ENCODE peak calls at places on chromosomes 7 and 10, in ten cellular contexts. One of them, this sample, is unnamed. For H3K4me1, the result is how much of the 10 kb centered on the place peaks cover.

GRCh38 chr10:21458496-21458895 is 67.0 kb downstream of the SKIDA1 start:
- DNase-seq in upper lobe of left lung: no peak
- DNase-seq in K562: no peak
- DNase-seq in transverse colon: no peak
- DNase-seq in breast epithelium: no peak
- DNase-seq in stomach: no peak
- DNase-seq in sigmoid colon: no peak
- DNase-seq in endothelial cell of umbilical vein: no peak
- DNase-seq in Panc1: no peak
- DNase-seq in HepG2: no peak
- DNase-seq in this sample: no peak

GRCh38 chr7:97013025-97013424 is 7.7 kb downstream of the DLX6 start:
- DNase-seq in HepG2: no peak
- DNase-seq in stomach: no peak
- DNase-seq in Panc1: no peak
- DNase-seq in endothelial cell of umbilical vein: no peak
- DNase-seq in K562: no peak
- DNase-seq in transverse colon: no peak
- DNase-seq in sigmoid colon: no peak
- DNase-seq in upper lobe of left lung: no peak
- DNase-seq in breast epithelium: no peak
- DNase-seq in this sample: no peak

GRCh38 chr10:77889277-77889903 is 37.2 kb downstream of the DLG5 start:
- DNase-seq in upper lobe of left lung: no peak
- DNase-seq in endothelial cell of umbilical vein: no peak
- DNase-seq in K562: peak
- DNase-seq in HepG2: peak
- DNase-seq in Panc1: no peak
- DNase-seq in breast epithelium: peak
- DNase-seq in stomach: peak
- DNase-seq in sigmoid colon: no peak
- DNase-seq in transverse colon: peak
- DNase-seq in this sample: no peak

GRCh38 chr7:33143996-33144718 is 14.8 kb downstream of the BBS9 start:
- DNase-seq in transverse colon: no peak
- DNase-seq in sigmoid colon: no peak
- DNase-seq in breast epithelium: no peak
- DNase-seq in endothelial cell of umbilical vein: no peak
- DNase-seq in upper lobe of left lung: no peak
- DNase-seq in K562: no peak
- DNase-seq in HepG2: peak
- DNase-seq in stomach: no peak
- DNase-seq in Panc1: no peak
- DNase-seq in this sample: no peak

GRCh38 chr7:134804351-134804750 is 24.9 kb downstream of the CALD1 start:
- DNase-seq in Panc1: no peak
- DNase-seq in upper lobe of left lung: no peak
- DNase-seq in transverse colon: no peak
- DNase-seq in endothelial cell of umbilical vein: peak
- DNase-seq in K562: no peak
- DNase-seq in sigmoid colon: no peak
- DNase-seq in HepG2: no peak
- DNase-seq in stomach: no peak
- DNase-seq in breast epithelium: no peak
- DNase-seq in this sample: no peak

GRCh38 chr10:112287844-112288243 is 4.6 kb downstream of the TECTB start:
- DNase-seq in Panc1: no peak
- DNase-seq in HepG2: no peak
- DNase-seq in upper lobe of left lung: no peak
- DNase-seq in transverse colon: no peak
- DNase-seq in endothelial cell of umbilical vein: no peak
- DNase-seq in breast epithelium: no peak
- DNase-seq in sigmoid colon: no peak
- DNase-seq in stomach: no peak
- DNase-seq in K562: no peak
- DNase-seq in this sample: no peak

GRCh38 chr7:135414850-135415439 is 95.0 kb downstream of the CNOT4 start:
- DNase-seq in Panc1: peak
- DNase-seq in upper lobe of left lung: no peak
- DNase-seq in sigmoid colon: no peak
- DNase-seq in transverse colon: no peak
- DNase-seq in HepG2: peak
- DNase-seq in breast epithelium: no peak
- DNase-seq in stomach: peak
- DNase-seq in K562: peak
- DNase-seq in endothelial cell of umbilical vein: peak
- DNase-seq in this sample: no peak

GRCh38 chr7:14521183-14521582 is 381.4 kb downstream of the DGKB start:
- DNase-seq in K562: no peak
- DNase-seq in sigmoid colon: no peak
- DNase-seq in stomach: no peak
- DNase-seq in Panc1: no peak
- DNase-seq in HepG2: no peak
- DNase-seq in endothelial cell of umbilical vein: no peak
- DNase-seq in transverse colon: no peak
- DNase-seq in breast epithelium: no peak
- DNase-seq in upper lobe of left lung: no peak
- DNase-seq in this sample: no peak

GRCh38 chr7:1384113-1384415 is 75.2 kb downstream of the MICALL2 start:
- DNase-seq in endothelial cell of umbilical vein: no peak
- DNase-seq in upper lobe of left lung: peak
- DNase-seq in transverse colon: no peak
- DNase-seq in HepG2: no peak
- DNase-seq in Panc1: no peak
- DNase-seq in stomach: no peak
- DNase-seq in sigmoid colon: no peak
- DNase-seq in breast epithelium: no peak
- DNase-seq in K562: no peak
- DNase-seq in this sample: no peak

GRCh38 chr10:103967433-103968142 is 648 bp downstream of the SLK start:
- DNase-seq in upper lobe of left lung: no peak
- DNase-seq in endothelial cell of umbilical vein: peak
- DNase-seq in transverse colon: peak
- DNase-seq in breast epithelium: no peak
- DNase-seq in K562: peak
- DNase-seq in sigmoid colon: no peak
- DNase-seq in stomach: no peak
- DNase-seq in Panc1: no peak
- DNase-seq in HepG2: no peak
- DNase-seq in this sample: no peak

GRCh38 chr10:43254881-43255643 is 11.8 kb downstream of the RASGEF1A start:
- DNase-seq in K562: no peak
- DNase-seq in breast epithelium: peak
- DNase-seq in endothelial cell of umbilical vein: no peak
- DNase-seq in stomach: peak
- DNase-seq in sigmoid colon: no peak
- DNase-seq in HepG2: no peak
- DNase-seq in transverse colon: no peak
- DNase-seq in Panc1: no peak
- DNase-seq in upper lobe of left lung: peak
- DNase-seq in this sample: peak

GRCh38 chr7:40298421-40298820 is 163.6 kb downstream of the SUGCT start:
- DNase-seq in HepG2: no peak
- DNase-seq in transverse colon: no peak
- DNase-seq in stomach: no peak
- DNase-seq in sigmoid colon: no peak
- DNase-seq in upper lobe of left lung: no peak
- DNase-seq in breast epithelium: no peak
- DNase-seq in Panc1: no peak
- DNase-seq in K562: no peak
- DNase-seq in endothelial cell of umbilical vein: peak
- DNase-seq in this sample: no peak

GRCh38 chr10:75003891-75004290 is 107.6 kb upstream of the SAMD8 start:
- DNase-seq in HepG2: no peak
- DNase-seq in upper lobe of left lung: no peak
- DNase-seq in transverse colon: no peak
- DNase-seq in K562: no peak
- DNase-seq in endothelial cell of umbilical vein: no peak
- DNase-seq in stomach: no peak
- DNase-seq in sigmoid colon: no peak
- DNase-seq in Panc1: no peak
- DNase-seq in breast epithelium: no peak
- DNase-seq in this sample: no peak

GRCh38 chr7:964401-965231 is 10.1 kb upstream of the ADAP1 start:
- DNase-seq in HepG2: peak
- DNase-seq in sigmoid colon: peak
- DNase-seq in K562: no peak
- DNase-seq in upper lobe of left lung: peak
- DNase-seq in breast epithelium: no peak
- DNase-seq in transverse colon: no peak
- DNase-seq in endothelial cell of umbilical vein: no peak
- DNase-seq in Panc1: no peak
- DNase-seq in stomach: no peak
- DNase-seq in this sample: peak

DNA sequence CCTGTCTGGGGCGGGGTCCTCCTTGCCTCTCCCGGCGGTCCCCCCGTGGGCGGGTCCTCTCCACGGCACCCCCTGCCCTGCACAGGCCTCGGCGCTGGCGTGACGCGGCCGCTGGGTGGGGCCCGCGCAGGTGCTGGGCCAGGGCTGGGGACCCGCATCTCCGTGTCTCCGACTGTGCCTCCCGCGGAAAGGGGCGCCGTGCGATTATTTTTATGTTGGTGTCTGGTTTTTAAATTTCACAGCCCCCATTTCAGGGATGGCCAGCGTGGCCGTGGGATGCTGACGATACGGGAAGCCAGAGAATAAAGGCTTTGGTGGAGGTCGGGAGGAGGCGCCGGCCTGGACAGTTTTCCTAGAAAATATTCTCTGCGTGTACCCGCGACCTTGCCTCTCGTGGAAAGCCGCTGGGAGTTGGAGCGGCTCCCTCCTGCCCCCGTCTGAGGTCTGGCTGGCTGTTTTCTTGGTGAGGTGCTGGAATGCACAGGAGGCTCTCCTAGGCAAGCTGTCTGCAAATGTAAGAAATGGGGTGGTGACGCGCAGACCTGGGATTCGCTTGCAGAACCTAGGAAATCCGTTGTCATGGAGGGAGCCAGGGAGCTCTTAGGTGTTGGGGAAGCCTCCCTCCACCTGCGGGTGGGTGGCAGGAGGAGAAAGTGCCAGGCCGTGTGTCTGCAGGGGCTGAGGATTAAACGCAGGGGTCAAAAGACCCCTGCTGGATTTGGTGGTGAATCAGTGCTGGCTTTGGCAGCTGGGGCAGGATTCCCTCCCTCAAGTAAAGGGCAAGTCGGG is 28.7 kb upstream of the JAKMIP3 start:
- DNase-seq in upper lobe of left lung: no peak
- DNase-seq in sigmoid colon: no peak
- DNase-seq in endothelial cell of umbilical vein: no peak
- DNase-seq in Panc1: no peak
- DNase-seq in breast epithelium: no peak
- DNase-seq in transverse colon: no peak
- DNase-seq in stomach: no peak
- DNase-seq in K562: no peak
- DNase-seq in HepG2: no peak
- DNase-seq in this sample: peak
- TF ChIP-seq POLR2AphosphoS5 in upper lobe of left lung: no peak
- TF ChIP-seq POLR2AphosphoS5 in sigmoid colon: no peak
- TF ChIP-seq POLR2AphosphoS5 in endothelial cell of umbilical vein: no peak
- TF ChIP-seq POLR2AphosphoS5 in Panc1: no peak
- TF ChIP-seq POLR2AphosphoS5 in breast epithelium: no peak
- TF ChIP-seq POLR2AphosphoS5 in transverse colon: no peak
- TF ChIP-seq POLR2AphosphoS5 in stomach: no peak
- TF ChIP-seq POLR2AphosphoS5 in K562: no peak
- TF ChIP-seq POLR2AphosphoS5 in HepG2: no peak
- TF ChIP-seq POLR2AphosphoS5 in this sample: no peak

GRCh38 chr7:5553298-5553877 is 129.8 kb upstream of the TNRC18 start:
- DNase-seq in stomach: peak
- DNase-seq in breast epithelium: no peak
- DNase-seq in sigmoid colon: no peak
- DNase-seq in endothelial cell of umbilical vein: no peak
- DNase-seq in transverse colon: peak
- DNase-seq in K562: peak
- DNase-seq in upper lobe of left lung: no peak
- DNase-seq in Panc1: no peak
- DNase-seq in HepG2: no peak
- DNase-seq in this sample: no peak

GRCh38 chr7:5554287-5554785 is 130.7 kb upstream of the TNRC18 start:
- DNase-seq in Panc1: no peak
- DNase-seq in HepG2: no peak
- DNase-seq in stomach: no peak
- DNase-seq in K562: no peak
- DNase-seq in sigmoid colon: no peak
- DNase-seq in endothelial cell of umbilical vein: no peak
- DNase-seq in transverse colon: no peak
- DNase-seq in breast epithelium: no peak
- DNase-seq in upper lobe of left lung: no peak
- DNase-seq in this sample: no peak

GRCh38 chr7:5550385-5550784 is 126.8 kb upstream of the TNRC18 start:
- DNase-seq in stomach: no peak
- DNase-seq in K562: no peak
- DNase-seq in upper lobe of left lung: no peak
- DNase-seq in sigmoid colon: no peak
- DNase-seq in Panc1: no peak
- DNase-seq in breast epithelium: no peak
- DNase-seq in transverse colon: no peak
- DNase-seq in HepG2: no peak
- DNase-seq in endothelial cell of umbilical vein: no peak
- DNase-seq in this sample: no peak

GRCh38 chr7:5550831-5551230 is 127.2 kb upstream of the TNRC18 start:
- DNase-seq in endothelial cell of umbilical vein: no peak
- DNase-seq in upper lobe of left lung: no peak
- DNase-seq in breast epithelium: no peak
- DNase-seq in K562: no peak
- DNase-seq in Panc1: no peak
- DNase-seq in transverse colon: no peak
- DNase-seq in sigmoid colon: no peak
- DNase-seq in stomach: no peak
- DNase-seq in HepG2: no peak
- DNase-seq in this sample: no peak

GRCh38 chr7:5552123-5552522 is 128.5 kb upstream of the TNRC18 start:
- DNase-seq in upper lobe of left lung: no peak
- DNase-seq in Panc1: no peak
- DNase-seq in breast epithelium: no peak
- DNase-seq in transverse colon: no peak
- DNase-seq in K562: no peak
- DNase-seq in sigmoid colon: no peak
- DNase-seq in stomach: no peak
- DNase-seq in endothelial cell of umbilical vein: no peak
- DNase-seq in HepG2: no peak
- DNase-seq in this sample: no peak
- H3K4me1 ChIP-seq in upper lobe of left lung: under half
- H3K4me1 ChIP-seq in Panc1: under half
- H3K4me1 ChIP-seq in breast epithelium: under half
- H3K4me1 ChIP-seq in transverse colon: under half
- H3K4me1 ChIP-seq in K562: under half
- H3K4me1 ChIP-seq in sigmoid colon: under half
- H3K4me1 ChIP-seq in stomach: under half
- H3K4me1 ChIP-seq in endothelial cell of umbilical vein: under half
- H3K4me1 ChIP-seq in HepG2: under half
- H3K4me1 ChIP-seq in this sample: under half

GRCh38 chr10:23094786-23095403 is 484 bp upstream of the MSRB2 start:
- DNase-seq in HepG2: no peak
- DNase-seq in upper lobe of left lung: no peak
- DNase-seq in Panc1: peak
- DNase-seq in stomach: no peak
- DNase-seq in transverse colon: no peak
- DNase-seq in endothelial cell of umbilical vein: peak
- DNase-seq in K562: no peak
- DNase-seq in breast epithelium: no peak
- DNase-seq in sigmoid colon: no peak
- DNase-seq in this sample: no peak
- H3K27ac ChIP-seq in HepG2: no peak
- H3K27ac ChIP-seq in upper lobe of left lung: peak
- H3K27ac ChIP-seq in Panc1: no peak
- H3K27ac ChIP-seq in stomach: peak
- H3K27ac ChIP-seq in transverse colon: peak
- H3K27ac ChIP-seq in endothelial cell of umbilical vein: no peak
- H3K27ac ChIP-seq in K562: peak
- H3K27ac ChIP-seq in breast epithelium: peak
- H3K27ac ChIP-seq in sigmoid colon: peak
- H3K27ac ChIP-seq in this sample: peak

GRCh38 chr10:95508730-95509129 is 52.4 kb downstream of the SORBS1 start:
- DNase-seq in breast epithelium: no peak
- DNase-seq in endothelial cell of umbilical vein: peak
- DNase-seq in transverse colon: no peak
- DNase-seq in Panc1: no peak
- DNase-seq in upper lobe of left lung: no peak
- DNase-seq in K562: no peak
- DNase-seq in HepG2: peak
- DNase-seq in stomach: no peak
- DNase-seq in sigmoid colon: no peak
- DNase-seq in this sample: no peak
- TF ChIP-seq POLR2AphosphoS5 in breast epithelium: no peak
- TF ChIP-seq POLR2AphosphoS5 in endothelial cell of umbilical vein: no peak
- TF ChIP-seq POLR2AphosphoS5 in transverse colon: no peak
- TF ChIP-seq POLR2AphosphoS5 in Panc1: no peak
- TF ChIP-seq POLR2AphosphoS5 in upper lobe of left lung: no peak
- TF ChIP-seq POLR2AphosphoS5 in K562: no peak
- TF ChIP-seq POLR2AphosphoS5 in HepG2: no peak
- TF ChIP-seq POLR2AphosphoS5 in stomach: peak
- TF ChIP-seq POLR2AphosphoS5 in sigmoid colon: peak
- TF ChIP-seq POLR2AphosphoS5 in this sample: no peak

This sample was measured in spleen.